ENCODE peak calls at places on chromosomes 6 and 20, in six cellular contexts. G is AG04449, Y is thyroid gland, O is RWPE1, P is adrenal gland, H is HEK293T. K is an unnamed sample.
A peak's percentile ranks its signal among the peaks of the same experiment; 100 is the strongest.

GRCh38 chr6:170063431-170063830 is 227.4 kb downstream of the DLL1 start:
- DNase-seq in G (no peak), Y (no peak), O (no peak), P (no peak), H (no peak), K (no peak)

GRCh38 chr6:22328499-22328898 is 31.7 kb upstream of the PRL start:
- DNase-seq in G (no peak), Y (no peak), O (no peak), P (no peak), H (no peak), K (no peak)

GRCh38 chr6:6244624-6245023 is 75.8 kb downstream of the F13A1 start:
- DNase-seq in G (no peak), Y (no peak), O (no peak), P (no peak), H (no peak), K (no peak)

GRCh38 chr6:167336818-167337217 is 11.9 kb downstream of the TTLL2 start:
- DNase-seq in G (no peak), Y (no peak), O (no peak), P (no peak), H (no peak), K (no peak)

GRCh38 chr6:2149370-2150006 is 95.9 kb downstream of the GMDS start:
- DNase-seq in G (no peak), Y (no peak), O (no peak), P (no peak), H (no peak), K (no peak)

GRCh38 chr6:114323784-114324183 is 19.0 kb downstream of the HS3ST5 start:
- DNase-seq in G (no peak), Y (no peak), O (no peak), P (no peak), H (no peak), K (no peak)

GRCh38 chr6:131972761-131973160 is 21.6 kb upstream of the CCN2 start:
- DNase-seq in G (no peak), Y (no peak), O (no peak), P (no peak), H (no peak), K (no peak)

GRCh38 chr6:140987364-140988135 is 1145.2 kb upstream of the GJE1 start:
- DNase-seq in G (no peak), Y (peak; percentile 22), O (no peak), P (no peak), H (no peak), K (no peak)

GRCh38 chr6:26412954-26413353 is 10.9 kb downstream of the BTN3A1 start:
- DNase-seq in G (no peak), Y (no peak), O (no peak), P (no peak), H (no peak), K (no peak)

GRCh38 chr6:89862698-89863097 is 31.6 kb upstream of the GJA10 start:
- DNase-seq in G (no peak), Y (no peak), O (no peak), P (no peak), H (no peak), K (no peak)

GRCh38 chr6:116210750-116211425 is 43.0 kb downstream of the TSPYL4 start:
- DNase-seq in G (no peak), Y (peak; percentile 75), O (peak; percentile 71), P (peak; percentile 74), H (no peak), K (no peak)

GRCh38 chr6:46983007-46983411 is 59.1 kb downstream of the ADGRF1 start:
- DNase-seq in G (peak; percentile 14), Y (peak; percentile 69), O (peak; percentile 33), P (no peak), H (peak; percentile 10), K (no peak)

GRCh38 chr20:10619427-10619826 is 54.4 kb downstream of the JAG1 start:
- DNase-seq in G (peak; percentile 88), Y (no peak), O (peak; percentile 85), P (no peak), H (no peak), K (no peak)

GRCh38 chr6:104908031-104908430 is 48.3 kb upstream of the HACE1 start:
- DNase-seq in G (peak; percentile 4), Y (no peak), O (no peak), P (no peak), H (no peak), K (no peak)

GRCh38 chr6:152299336-152299735 is 337.8 kb downstream of the SYNE1 start:
- DNase-seq in G (no peak), Y (no peak), O (no peak), P (no peak), H (no peak), K (no peak)

GRCh38 chr6:92275150-92275549 is 1144.2 kb downstream of the EPHA7 start:
- DNase-seq in G (no peak), Y (no peak), O (no peak), P (no peak), H (no peak), K (no peak)